ENCODE peak calls at places on chromosomes 2 and 18, in seven cellular contexts. W, Z, F, V, N, S and G are unnamed samples.

GRCh38 chr2:41990688-41991087 is 57.1 kb upstream of the PKDCC start:
- DNase-seq in V (no peak), F (no peak), Z (peak), W (peak), S (no peak), N (no peak), G (no peak)

GRCh38 chr18:62183578-62184195 is 3.2 kb downstream of the PIGN start:
- DNase-seq in Z (peak), W (peak), S (no peak), F (peak), V (no peak), N (no peak), G (no peak)

GRCh38 chr2:105582952-105583660 is 161.6 kb upstream of the NCK2 start:
- DNase-seq in S (no peak), V (no peak), F (no peak), W (no peak), Z (no peak), N (no peak), G (no peak)

GRCh38 chr2:213220967-213221603 is 63.2 kb upstream of the SPAG16 start:
- DNase-seq in N (no peak), V (no peak), F (no peak), W (no peak), Z (no peak), S (no peak), G (no peak)

GRCh38 chr2:31563273-31563839 is 17.4 kb downstream of the SRD5A2 start:
- DNase-seq in W (no peak), V (no peak), Z (no peak), F (no peak), S (no peak), N (no peak), G (no peak)

GRCh38 chr2:170716851-170717598 is 1.9 kb downstream of the SP5 start:
- DNase-seq in N (peak), F (no peak), S (peak), W (no peak), V (peak), Z (peak), G (no peak)

GRCh38 chr2:65050931-65051330 is 5.3 kb upstream of the CEP68 start:
- DNase-seq in W (peak), Z (peak), V (no peak), N (no peak), F (no peak), S (no peak), G (no peak)

GRCh38 chr18:31505161-31505560 is 7.2 kb downstream of the DSG2 start:
- DNase-seq in N (no peak), V (no peak), F (no peak), S (no peak), Z (no peak), W (no peak), G (no peak)

GRCh38 chr18:57544958-57545661 is 41.4 kb downstream of the FECH start:
- DNase-seq in F (no peak), Z (no peak), S (no peak), W (no peak), N (no peak), V (no peak), G (no peak)

GRCh38 chr2:43106767-43107527 is 119.5 kb downstream of the ZFP36L2 start:
- DNase-seq in V (no peak), Z (no peak), S (no peak), N (no peak), W (no peak), F (no peak), G (no peak)

GRCh38 chr18:64208531-64208930 is 59.6 kb upstream of the LINC00305 start:
- DNase-seq in V (no peak), W (no peak), S (no peak), Z (no peak), F (no peak), N (no peak), G (no peak)

GRCh38 chr2:238851026-238851425 is 3.1 kb downstream of the TWIST2 start:
- DNase-seq in N (no peak), Z (no peak), F (no peak), V (no peak), W (no peak), S (no peak), G (no peak)

GRCh38 chr2:216283038-216283900 is 89.0 kb downstream of the MARCHF4 start:
- DNase-seq in S (no peak), Z (no peak), N (no peak), V (no peak), F (peak), W (no peak), G (no peak)

GRCh38 chr2:239569401-239570090 is 168.7 kb upstream of the HDAC4 start:
- DNase-seq in N (no peak), F (no peak), W (no peak), S (no peak), Z (no peak), V (no peak), G (no peak)

GRCh38 chr2:173956454-173956853 is 8.7 kb downstream of the SP3 start:
- DNase-seq in W (no peak), F (no peak), V (no peak), S (no peak), N (no peak), Z (no peak), G (no peak)

GRCh38 chr2:6877402-6878305 is at the start of gene RSAD2:
- DNase-seq in V (no peak), N (peak), Z (peak), F (no peak), W (peak), S (no peak), G (no peak)

GRCh38 chr18:12518832-12519534 is 111.3 kb downstream of the PRELID3A start:
- DNase-seq in F (no peak), W (no peak), V (no peak), N (no peak), S (no peak), Z (peak), G (no peak)

GRCh38 chr18:24052053-24052452 is 37.5 kb downstream of the TTC39C start:
- DNase-seq in N (no peak), W (no peak), F (no peak), V (no peak), S (no peak), Z (no peak), G (no peak)

GRCh38 chr18:68764016-68764415 is 33.9 kb upstream of the CCDC102B start:
- DNase-seq in N (no peak), F (no peak), S (no peak), W (no peak), V (no peak), Z (peak), G (no peak)

GRCh38 chr2:57432528-57432927 is 614.1 kb upstream of the VRK2 start:
- DNase-seq in F (no peak), N (no peak), W (peak), V (no peak), Z (no peak), S (no peak), G (no peak)

GRCh38 chr18:493974-494601 is 6.4 kb downstream of the COLEC12 start:
- DNase-seq in V (no peak), W (no peak), S (no peak), F (no peak), N (no peak), Z (peak), G (no peak)

GRCh38 chr18:22066083-22066485 is 103.3 kb upstream of the GATA6 start:
- DNase-seq in N (no peak), W (no peak), F (no peak), Z (no peak), V (no peak), S (no peak), G (no peak)

GRCh38 chr2:239727182-239727775 is 297.9 kb downstream of the NDUFA10 start:
- DNase-seq in N (peak), W (no peak), S (no peak), Z (no peak), F (no peak), V (no peak), G (no peak)

GRCh38 chr2:149389506-149390167 is 59.2 kb downstream of the LYPD6 start:
- DNase-seq in S (no peak), Z (no peak), F (no peak), N (no peak), V (no peak), W (no peak), G (no peak)

GRCh38 chr2:168456526-168457176 is 579 bp downstream of the CERS6 start:
- DNase-seq in F (no peak), S (peak), N (peak), V (peak), W (peak), Z (peak), G (no peak)

GRCh38 chr2:213199871-213200270 is 48.5 kb upstream of the IKZF2 start:
- DNase-seq in S (no peak), V (no peak), W (no peak), N (no peak), Z (peak), F (no peak), G (no peak)

GRCh38 chr2:131724019-131724418 is 196.3 kb downstream of the CCDC74A start:
- DNase-seq in S (peak), V (peak), F (no peak), W (no peak), N (no peak), Z (no peak), G (no peak)

GRCh38 chr2:207136872-207137271 is 28.9 kb downstream of the KLF7 start:
- DNase-seq in F (no peak), W (no peak), V (no peak), Z (no peak), N (no peak), S (no peak), G (no peak)

GRCh38 chr2:12440731-12441130 is 276.0 kb upstream of the TRIB2 start:
- DNase-seq in F (no peak), S (no peak), Z (no peak), W (no peak), N (no peak), V (no peak), G (no peak)
- H3K27ac ChIP-seq in F (no peak), S (no peak), Z (no peak), W (no peak), N (no peak), V (no peak), G (no peak)

GRCh38 chr2:1051075-1051474 is 100.4 kb downstream of the SNTG2 start:
- DNase-seq in W (peak), V (no peak), F (peak), Z (peak), N (no peak), S (no peak), G (no peak)
- H3K27ac ChIP-seq in W (no peak), V (no peak), F (no peak), Z (no peak), N (no peak), S (no peak), G (no peak)

DNA sequence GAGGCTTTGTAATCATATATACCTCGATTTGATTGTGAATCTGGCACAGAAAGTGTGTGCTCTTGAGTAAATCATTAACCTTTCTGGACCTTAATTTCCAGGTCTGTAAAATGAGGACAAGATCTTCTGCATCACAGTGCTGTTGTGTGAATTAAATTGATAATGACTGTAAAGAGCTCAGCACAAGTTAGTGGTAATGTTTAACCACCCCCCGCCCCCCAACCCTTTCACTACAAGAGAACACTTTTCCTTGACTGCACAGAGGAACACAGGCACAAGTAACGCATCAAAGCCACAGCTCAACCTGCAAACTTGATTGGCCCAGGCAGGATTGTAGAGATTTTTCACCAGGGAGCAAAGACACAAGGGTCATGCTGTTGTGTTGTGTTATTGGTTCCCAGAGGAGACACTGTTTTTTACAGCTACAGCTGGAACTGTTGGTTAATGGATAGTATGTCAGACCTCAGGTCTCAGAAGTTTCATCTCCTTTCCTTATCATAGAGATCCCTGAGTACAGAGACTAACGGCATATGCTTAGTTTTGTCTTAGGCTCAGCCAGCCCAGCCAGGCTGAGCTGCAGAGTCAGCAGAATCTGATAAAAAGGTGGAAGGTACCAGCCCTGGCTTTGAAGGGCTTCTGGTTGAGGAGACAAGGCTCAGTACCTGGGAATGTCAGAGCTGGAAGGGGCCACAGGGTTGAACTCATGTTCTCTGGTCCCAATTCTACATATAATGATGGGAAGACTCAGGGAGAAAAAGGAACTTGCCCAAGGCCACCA is 10.6 kb downstream of the SETBP1 start:
- DNase-seq in F (no peak), W (no peak), V (no peak), Z (no peak), N (no peak), S (no peak), G (no peak)
- H3K27ac ChIP-seq in F (no peak), W (no peak), V (no peak), Z (no peak), N (no peak), S (no peak), G (no peak)

DNA sequence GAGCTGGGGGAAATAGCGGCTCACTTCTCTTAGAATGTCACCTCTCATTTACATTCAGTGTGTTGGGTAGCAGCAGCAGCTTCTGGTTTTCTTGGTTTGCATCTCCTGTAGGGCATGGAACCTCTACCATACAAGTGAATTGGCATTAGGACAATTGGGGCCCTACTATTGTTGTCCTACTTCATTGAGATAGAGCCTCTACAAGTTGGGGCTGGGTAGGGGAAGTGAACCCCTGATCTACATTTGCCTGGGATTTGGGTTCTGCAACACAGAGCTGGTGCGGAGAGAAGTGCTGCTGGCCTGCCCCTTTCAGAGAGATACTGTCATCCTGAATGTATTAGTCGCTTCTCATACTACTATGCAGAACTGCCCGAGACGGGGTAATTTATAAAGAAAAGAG is 391.6 kb upstream of the HS6ST1 start:
- DNase-seq in F (no peak), W (no peak), V (no peak), N (no peak), S (no peak), Z (no peak), G (no peak)
- H3K27ac ChIP-seq in F (no peak), W (no peak), V (no peak), N (no peak), S (no peak), Z (no peak), G (no peak)

GRCh38 chr2:19127616-19128015 is 230.8 kb downstream of the OSR1 start:
- DNase-seq in F (no peak), V (no peak), N (no peak), Z (no peak), W (no peak), S (no peak), G (no peak)

GRCh38 chr2:19125876-19126275 is 232.5 kb downstream of the OSR1 start:
- DNase-seq in S (no peak), W (no peak), N (no peak), Z (no peak), V (no peak), F (no peak), G (no peak)

GRCh38 chr2:19124135-19124534 is 234.3 kb downstream of the OSR1 start:
- DNase-seq in N (no peak), W (peak), S (no peak), Z (peak), V (no peak), F (no peak), G (no peak)

GRCh38 chr2:19128148-19128547 is 230.3 kb downstream of the OSR1 start:
- DNase-seq in S (no peak), Z (no peak), V (no peak), F (no peak), N (no peak), W (no peak), G (no peak)

DNA sequence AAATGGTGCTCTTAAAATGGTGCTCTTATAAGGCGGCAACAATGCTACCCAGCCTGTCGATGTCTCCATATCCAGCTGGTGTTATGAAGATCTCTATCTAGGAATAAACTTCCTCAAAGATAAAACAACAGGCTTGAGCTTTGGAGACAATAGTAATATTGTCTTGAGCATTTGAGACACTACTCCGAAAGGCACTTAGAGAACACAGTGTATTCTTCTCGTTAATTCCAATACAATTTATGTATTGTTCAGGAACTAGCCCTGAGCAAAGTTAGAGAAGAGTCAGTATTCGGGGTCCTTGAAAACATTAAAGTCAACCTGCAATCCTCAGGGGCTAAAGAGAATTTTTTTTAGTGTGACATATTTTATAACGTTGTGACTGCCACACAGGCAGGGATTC is 232.1 kb downstream of the OSR1 start:
- DNase-seq in W (no peak), N (no peak), Z (no peak), S (no peak), V (no peak), F (no peak), G (no peak)
- H3K27ac ChIP-seq in W (no peak), N (no peak), Z (no peak), S (no peak), V (no peak), F (no peak), G (no peak)

DNA sequence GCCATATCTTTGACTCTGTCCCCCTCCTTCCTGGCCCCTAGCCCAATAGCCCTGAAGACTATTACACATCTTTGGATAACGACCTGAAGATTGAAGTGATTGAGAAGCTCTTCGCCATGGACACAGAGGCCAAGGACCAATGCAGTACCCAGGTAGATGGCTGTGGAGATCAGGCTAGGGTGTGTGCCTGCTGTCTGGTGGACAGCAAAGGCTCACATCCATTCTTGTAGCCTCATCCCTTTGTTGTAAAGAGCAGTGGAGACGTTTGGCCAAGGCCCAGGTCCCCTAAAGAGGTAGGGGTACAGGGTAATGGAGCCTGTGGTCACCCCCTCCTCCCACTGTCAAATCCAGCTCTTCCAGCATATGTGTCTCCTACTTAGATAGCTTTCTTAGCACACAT is 81.4 kb downstream of the EPAS1 start:
- DNase-seq in V (no peak), Z (no peak), W (no peak), F (no peak), S (no peak), N (no peak), G (no peak)
- H3K27ac ChIP-seq in V (peak), Z (peak), W (no peak), F (no peak), S (no peak), N (no peak), G (no peak)